ENCODE peak calls at places on chromosomes 5 and 9, in four cellular contexts. K, G, M and L are unnamed samples.

GRCh38 chr9:99931155-99931840 is 24.8 kb downstream of the STX17 start:
- DNase-seq in G (no peak), M (no peak), K (no peak), L (no peak)

GRCh38 chr5:1195439-1195838 is 6.0 kb upstream of the SLC6A19 start:
- DNase-seq in G (no peak), K (peak), M (no peak), L (no peak)

GRCh38 chr9:86413966-86414880 is 60.0 kb upstream of the TUT7 start:
- DNase-seq in G (no peak), M (no peak), K (no peak), L (no peak)

GRCh38 chr5:98556707-98557106 is 216.8 kb upstream of the RGMB start:
- DNase-seq in M (no peak), G (no peak), K (no peak), L (no peak)

GRCh38 chr5:111197523-111197922 is 26.7 kb upstream of the CAMK4 start:
- DNase-seq in G (no peak), M (no peak), K (no peak), L (no peak)

GRCh38 chr9:87441251-87441650 is 56.4 kb upstream of the DAPK1 start:
- DNase-seq in G (no peak), M (no peak), K (no peak), L (no peak)

GRCh38 chr5:120778491-120779293 is 314.6 kb downstream of the PRR16 start:
- DNase-seq in K (no peak), M (no peak), G (no peak), L (no peak)

GRCh38 chr5:2038337-2039179 is 155.8 kb upstream of the IRX4 start:
- DNase-seq in G (peak), M (no peak), K (peak), L (no peak)

GRCh38 chr5:168292783-168293696 is 1.6 kb downstream of the WWC1 start:
- DNase-seq in K (no peak), G (no peak), M (no peak), L (no peak)

GRCh38 chr9:98916660-98917059 is 27.0 kb upstream of the COL15A1 start:
- DNase-seq in G (no peak), M (no peak), K (no peak), L (no peak)

GRCh38 chr5:59193616-59194319 is 610.9 kb downstream of the RAB3C start:
- DNase-seq in K (no peak), G (no peak), M (no peak), L (no peak)

GRCh38 chr5:1068895-1069719 is 42.8 kb downstream of the SLC12A7 start:
- DNase-seq in K (peak), M (no peak), G (no peak), L (no peak)

GRCh38 chr5:176466245-176466871 is 18.2 kb downstream of the FAF2 start:
- DNase-seq in M (no peak), K (no peak), G (no peak), L (no peak)

GRCh38 chr5:169494383-169495251 is 89.0 kb upstream of the SPDL1 start:
- DNase-seq in M (peak), G (no peak), K (no peak), L (no peak)

GRCh38 chr9:16329699-16330113 is 540.8 kb downstream of the BNC2 start:
- DNase-seq in M (no peak), K (no peak), G (no peak), L (no peak)

GRCh38 chr9:94681508-94681907 is 42.2 kb upstream of the FBP1 start:
- DNase-seq in K (peak), M (peak), G (peak), L (peak)

GRCh38 chr5:158482201-158482600 is 617.5 kb downstream of the EBF1 start:
- DNase-seq in M (no peak), K (no peak), G (no peak), L (no peak)

GRCh38 chr5:145531038-145531734 is 304.0 kb downstream of the PRELID2 start:
- DNase-seq in M (no peak), G (no peak), K (no peak), L (no peak)

GRCh38 chr9:120369608-120370220 is 210.3 kb downstream of the CDK5RAP2 start:
- DNase-seq in K (no peak), M (peak), G (no peak), L (no peak)

GRCh38 chr5:36242534-36243144 is 914 bp upstream of the NADK2 start:
- DNase-seq in G (no peak), K (peak), M (no peak), L (no peak)

GRCh38 chr9:33458444-33458843 is 11.1 kb upstream of the AQP3 start:
- DNase-seq in M (no peak), K (no peak), G (peak), L (no peak)

GRCh38 chr9:107323836-107324235 is 40.8 kb downstream of the RAD23B start:
- DNase-seq in K (no peak), M (no peak), G (no peak), L (no peak)

GRCh38 chr5:179267071-179267670 is 78.1 kb downstream of the ADAMTS2 start:
- DNase-seq in K (peak), G (no peak), M (peak), L (peak)

GRCh38 chr5:9715891-9716335 is 85.8 kb upstream of the TAS2R1 start:
- DNase-seq in K (no peak), G (no peak), M (no peak), L (no peak)

GRCh38 chr9:129486496-129487306 is 134.2 kb downstream of the C9orf50 start:
- DNase-seq in M (peak), G (peak), K (peak), L (peak)

GRCh38 chr9:110891760-110892159 is 146.5 kb downstream of the LPAR1 start:
- DNase-seq in K (no peak), M (no peak), G (no peak), L (no peak)

GRCh38 chr9:131676431-131676972 is 63.4 kb downstream of the RAPGEF1 start:
- DNase-seq in G (no peak), K (no peak), M (no peak), L (no peak)

GRCh38 chr9:5553211-5553610 is 42.9 kb downstream of the PDCD1LG2 start:
- DNase-seq in G (no peak), K (no peak), M (no peak), L (no peak)

GRCh38 chr5:171755354-171755821 is 30.2 kb upstream of the SMIM23 start:
- DNase-seq in M (peak), G (no peak), K (no peak), L (no peak)

GRCh38 chr5:125874057-125874456 is 549.2 kb upstream of the GRAMD2B start:
- DNase-seq in M (no peak), K (no peak), G (no peak), L (no peak)

GRCh38 chr9:35606726-35607125 is 1.7 kb downstream of the TESK1 start:
- DNase-seq in G (no peak), K (no peak), M (no peak), L (peak)

GRCh38 chr9:137678202-137678601 is 59.4 kb downstream of the EHMT1 start:
- DNase-seq in K (no peak), G (no peak), M (no peak), L (no peak)

GRCh38 chr9:137674307-137675305 is 55.8 kb downstream of the EHMT1 start:
- DNase-seq in K (no peak), G (no peak), M (peak), L (no peak)

GRCh38 chr9:137679249-137679648 is 60.4 kb downstream of the EHMT1 start:
- DNase-seq in G (no peak), M (peak), K (no peak), L (no peak)

GRCh38 chr9:137679695-137680305 is 61.0 kb downstream of the EHMT1 start:
- DNase-seq in K (no peak), M (peak), G (no peak), L (no peak)

DNA sequence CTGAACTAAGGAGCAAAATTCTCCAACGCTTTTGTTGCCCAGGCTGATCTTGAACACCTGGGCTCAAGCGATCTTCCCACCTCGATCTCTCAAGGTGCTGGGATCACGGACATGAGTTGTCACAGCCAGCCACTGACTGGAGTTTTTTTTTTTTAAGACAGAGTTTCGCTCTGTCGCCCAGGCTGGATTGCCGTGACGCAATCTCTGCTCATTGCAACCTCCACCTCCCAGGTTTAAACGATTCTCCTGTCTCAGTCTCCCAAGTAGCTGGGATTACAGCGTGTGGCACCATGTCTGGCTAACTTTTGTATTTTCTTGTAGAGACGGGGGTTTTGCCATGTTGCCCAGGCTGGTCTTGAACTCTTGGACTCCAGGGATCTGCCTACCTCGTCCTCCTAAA is 58.2 kb downstream of the EHMT1 start:
- DNase-seq in G (no peak), M (no peak), K (no peak), L (no peak)
- H3K27ac ChIP-seq in G (no peak), M (no peak), K (no peak), L (no peak)

GRCh38 chr5:166980666-166981065 is 1310.8 kb upstream of the WWC1 start:
- DNase-seq in M (no peak), K (no peak), G (no peak), L (no peak)
- H3K4me3 ChIP-seq in M (no peak), K (no peak), G (no peak), L (no peak)

DNA sequence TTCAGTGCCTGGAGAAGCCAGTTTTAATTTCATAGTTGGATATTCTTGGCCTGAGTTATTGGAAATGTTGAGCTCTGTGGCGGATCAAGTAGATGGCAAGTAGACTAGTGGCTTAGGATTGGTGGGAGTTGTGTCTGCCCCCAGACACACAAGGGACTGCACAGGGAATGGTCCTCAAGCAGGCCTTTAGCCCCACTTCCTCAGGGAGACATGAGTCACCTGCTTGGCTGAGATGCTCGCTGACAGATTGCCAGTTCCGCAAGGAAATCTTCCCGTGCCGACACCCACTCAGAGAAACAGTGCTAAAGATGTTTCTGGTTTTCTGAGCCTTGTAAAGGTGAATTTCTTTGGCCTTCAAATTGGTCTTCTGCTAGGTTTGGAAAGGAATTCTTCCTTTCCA is 18.8 kb upstream of the CATSPER3 start:
- DNase-seq in K (no peak), M (peak), G (no peak), L (no peak)
- H3K27ac ChIP-seq in K (no peak), M (peak), G (no peak), L (no peak)

DNA sequence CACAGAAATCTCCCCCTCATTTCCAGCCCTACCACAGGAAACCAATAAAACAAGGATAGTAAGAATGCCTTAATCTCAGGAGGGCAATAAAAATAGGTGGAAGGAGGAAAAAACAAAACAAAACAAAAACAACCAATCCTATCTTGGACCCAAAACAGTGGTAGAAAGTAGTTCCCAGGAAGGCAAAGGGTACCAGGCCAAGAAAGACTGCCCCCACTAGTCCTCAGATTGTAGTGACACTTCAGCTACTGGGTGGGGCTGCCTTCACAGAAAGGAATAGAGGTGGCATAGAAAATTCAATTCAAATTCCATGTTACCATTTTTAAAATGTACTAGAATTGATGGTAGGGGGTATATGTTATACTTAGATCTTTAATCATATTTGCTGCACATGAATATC is 59.3 kb downstream of the DPYSL3 start:
- DNase-seq in K (no peak), G (no peak), M (no peak), L (no peak)
- H3K4me3 ChIP-seq in K (no peak), G (no peak), M (no peak), L (no peak)

GRCh38 chr9:136937186-136938001 is 7.1 kb downstream of the FBXW5 start:
- DNase-seq in G (no peak), M (no peak), K (peak), L (no peak)

GRCh38 chr9:136939431-136939995 is 5.0 kb downstream of the FBXW5 start:
- DNase-seq in G (no peak), M (no peak), K (peak), L (no peak)

GRCh38 chr9:136934247-136934646 is 10.3 kb downstream of the FBXW5 start:
- DNase-seq in K (no peak), G (no peak), M (no peak), L (no peak)

GRCh38 chr9:136939996-136940525 is 4.5 kb downstream of the FBXW5 start:
- DNase-seq in K (peak), G (no peak), M (peak), L (peak)

DNA sequence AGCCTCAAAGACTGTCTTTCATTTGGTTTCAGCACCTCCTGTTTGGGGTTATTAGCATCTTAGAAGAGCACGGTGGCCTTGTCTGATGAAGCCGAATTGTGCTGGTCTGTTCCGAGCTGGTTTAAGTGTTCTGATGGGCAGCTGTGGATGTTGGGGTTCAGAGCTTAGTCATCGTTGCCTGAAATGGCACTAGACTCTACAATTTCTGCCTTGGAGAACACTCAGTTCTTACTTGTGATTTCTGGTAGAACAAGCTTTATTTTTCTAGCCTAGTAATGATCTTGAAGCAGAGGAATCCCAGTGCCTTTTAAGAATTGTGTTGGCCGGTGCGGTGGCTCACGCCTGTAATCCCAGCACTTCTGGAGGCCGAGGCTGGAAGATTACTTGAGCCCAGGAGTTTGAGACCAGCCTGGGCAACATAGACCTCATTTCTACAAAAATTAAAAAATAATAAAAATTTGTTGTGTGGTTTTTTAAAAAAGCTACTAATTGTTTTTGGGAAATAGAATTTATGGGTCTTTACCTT is 7.8 kb downstream of the FBXW5 start:
- DNase-seq in G (no peak), M (no peak), K (no peak), L (no peak)
- H3K27ac ChIP-seq in G (no peak), M (no peak), K (no peak), L (no peak)

GRCh38 chr9:96449522-96449843 is 486 bp upstream of the HABP4 start:
- DNase-seq in M (no peak), K (no peak), G (no peak), L (peak)

GRCh38 chr9:96447406-96447805 is 2.6 kb upstream of the HABP4 start:
- DNase-seq in K (no peak), M (no peak), G (no peak), L (no peak)

GRCh38 chr9:96450613-96451544 is 910 bp downstream of the HABP4 start:
- DNase-seq in G (no peak), M (peak), K (peak), L (peak)

GRCh38 chr9:96449844-96450612 is at the start of gene HABP4:
- DNase-seq in K (peak), M (peak), G (peak), L (peak)

GRCh38 chr9:96448546-96449170 is 1.3 kb upstream of the HABP4 start:
- DNase-seq in M (no peak), G (no peak), K (no peak), L (no peak)
- H3K4me3 ChIP-seq in M (no peak), G (no peak), K (no peak), L (no peak)

GRCh38 chr5:141867139-141867538 is 11.1 kb downstream of the PCDH1 start:
- DNase-seq in K (no peak), G (no peak), M (no peak), L (no peak)

GRCh38 chr5:141866111-141866510 is 12.1 kb downstream of the PCDH1 start:
- DNase-seq in K (peak), M (no peak), G (peak), L (no peak)

GRCh38 chr5:141868541-141868940 is 9.7 kb downstream of the PCDH1 start:
- DNase-seq in K (no peak), G (no peak), M (no peak), L (no peak)

GRCh38 chr5:141869040-141869439 is 9.2 kb downstream of the PCDH1 start:
- DNase-seq in M (no peak), G (no peak), K (no peak), L (no peak)

DNA sequence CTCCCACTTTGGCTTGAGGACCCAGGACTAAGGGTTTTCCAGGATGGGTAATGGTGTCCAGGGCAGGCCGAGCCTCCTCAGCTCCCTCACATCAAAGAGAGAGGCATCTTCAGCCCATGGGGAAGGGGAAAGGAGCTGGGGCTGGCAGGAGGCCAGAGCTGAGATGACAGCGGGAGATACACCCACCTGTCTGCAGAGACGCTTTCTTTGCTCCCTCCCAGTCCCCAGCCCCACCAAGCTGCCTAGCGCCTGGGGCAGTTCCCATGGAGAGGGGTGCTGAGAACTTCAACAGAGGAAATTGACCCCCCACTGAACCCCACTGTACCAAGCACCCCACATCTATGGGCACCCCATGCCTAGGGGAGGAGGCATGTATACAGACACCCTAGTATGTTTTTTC is 10.6 kb downstream of the PCDH1 start:
- DNase-seq in K (no peak), G (no peak), M (no peak), L (no peak)
- H3K27ac ChIP-seq in K (peak), G (no peak), M (no peak), L (no peak)

GRCh38 chr5:142320427-142320732 is 4.4 kb downstream of the SPRY4 start:
- DNase-seq in K (no peak), G (no peak), M (no peak), L (no peak)
- H3K4me3 ChIP-seq in K (no peak), G (no peak), M (peak), L (peak)

GRCh38 chr5:73229271-73229670 is 56.3 kb downstream of the TMEM174 start:
- DNase-seq in M (no peak), G (no peak), K (no peak), L (no peak)
- H3K27ac ChIP-seq in M (no peak), G (no peak), K (no peak), L (no peak)